ENCODE peak calls at places on chromosomes 1 and 21, in four cellular contexts. One of them, this sample, is unnamed. For H3K4me1, the result is how much of the 10 kb centered on the place peaks cover.

GRCh38 chr1:4655674-4656532 is 1.5 kb downstream of the AJAP1 start:
- DNase-seq in transverse colon: peak
- DNase-seq in ovary: peak
- DNase-seq in A549: peak
- DNase-seq in this sample: no peak

GRCh38 chr1:22612657-22613056 is 23.8 kb upstream of the C1QA start:
- DNase-seq in transverse colon: no peak
- DNase-seq in A549: no peak
- DNase-seq in ovary: no peak
- DNase-seq in this sample: no peak

GRCh38 chr21:39467746-39468145 is 16.0 kb downstream of the SH3BGR start:
- DNase-seq in transverse colon: no peak
- DNase-seq in A549: no peak
- DNase-seq in ovary: no peak
- DNase-seq in this sample: no peak

GRCh38 chr1:28592314-28593071 is 428 bp downstream of the RAB42 start:
- DNase-seq in transverse colon: peak
- DNase-seq in A549: no peak
- DNase-seq in ovary: no peak
- DNase-seq in this sample: no peak

GRCh38 chr1:186865861-186866260 is 37.1 kb downstream of the PLA2G4A start:
- DNase-seq in transverse colon: no peak
- DNase-seq in ovary: no peak
- DNase-seq in A549: no peak
- DNase-seq in this sample: no peak

GRCh38 chr1:3670823-3671251 is 18.5 kb downstream of the TP73 start:
- DNase-seq in A549: no peak
- DNase-seq in ovary: no peak
- DNase-seq in transverse colon: no peak
- DNase-seq in this sample: no peak

GRCh38 chr1:109823543-109824348 is 60.0 kb upstream of the EPS8L3 start:
- DNase-seq in A549: peak
- DNase-seq in transverse colon: no peak
- DNase-seq in ovary: peak
- DNase-seq in this sample: peak

GRCh38 chr1:46960250-46960649 is 19.0 kb upstream of the CYP4A11 start:
- DNase-seq in ovary: no peak
- DNase-seq in transverse colon: no peak
- DNase-seq in A549: no peak
- DNase-seq in this sample: no peak

GRCh38 chr1:167248707-167249642 is 28.3 kb downstream of the POU2F1 start:
- DNase-seq in transverse colon: no peak
- DNase-seq in ovary: no peak
- DNase-seq in A549: no peak
- DNase-seq in this sample: no peak

GRCh38 chr1:30186586-30186985 is 536.8 kb downstream of the MATN1 start:
- DNase-seq in transverse colon: no peak
- DNase-seq in ovary: no peak
- DNase-seq in A549: no peak
- DNase-seq in this sample: no peak

GRCh38 chr1:67769633-67770256 is 63.5 kb downstream of the GNG12 start:
- DNase-seq in transverse colon: no peak
- DNase-seq in A549: no peak
- DNase-seq in ovary: no peak
- DNase-seq in this sample: no peak

GRCh38 chr1:192170196-192170984 is 12.1 kb downstream of the RGS18 start:
- DNase-seq in ovary: no peak
- DNase-seq in transverse colon: no peak
- DNase-seq in A549: no peak
- DNase-seq in this sample: no peak

GRCh38 chr1:91575909-91576519 is 75.4 kb downstream of the CDC7 start:
- DNase-seq in A549: no peak
- DNase-seq in ovary: no peak
- DNase-seq in transverse colon: no peak
- DNase-seq in this sample: no peak

GRCh38 chr21:15249285-15249993 is 184.6 kb upstream of the NRIP1 start:
- DNase-seq in ovary: no peak
- DNase-seq in transverse colon: no peak
- DNase-seq in A549: no peak
- DNase-seq in this sample: no peak

GRCh38 chr1:55893155-55893554 is 678.0 kb upstream of the USP24 start:
- DNase-seq in transverse colon: no peak
- DNase-seq in A549: peak
- DNase-seq in ovary: no peak
- DNase-seq in this sample: no peak

GRCh38 chr1:23401313-23401712 is 23.2 kb downstream of the TCEA3 start:
- DNase-seq in A549: no peak
- DNase-seq in transverse colon: no peak
- DNase-seq in ovary: no peak
- DNase-seq in this sample: no peak

GRCh38 chr1:220755316-220755715 is 7.2 kb downstream of the MTARC2 start:
- DNase-seq in transverse colon: no peak
- DNase-seq in A549: no peak
- DNase-seq in ovary: no peak
- DNase-seq in this sample: no peak

GRCh38 chr1:53600486-53600885 is 138.5 kb downstream of the GLIS1 start:
- DNase-seq in A549: no peak
- DNase-seq in transverse colon: peak
- DNase-seq in ovary: no peak
- DNase-seq in this sample: no peak

GRCh38 chr1:14735861-14736260 is 137.4 kb downstream of the KAZN start:
- DNase-seq in A549: no peak
- DNase-seq in ovary: no peak
- DNase-seq in transverse colon: no peak
- DNase-seq in this sample: no peak

GRCh38 chr1:172719694-172720138 is 60.8 kb downstream of the FASLG start:
- DNase-seq in ovary: no peak
- DNase-seq in A549: peak
- DNase-seq in transverse colon: no peak
- DNase-seq in this sample: peak

GRCh38 chr1:244851546-244852231 is 12.7 kb downstream of the HNRNPU start:
- DNase-seq in transverse colon: no peak
- DNase-seq in A549: no peak
- DNase-seq in ovary: no peak
- DNase-seq in this sample: no peak

GRCh38 chr1:153799566-153800465 is 24.6 kb downstream of the SLC27A3 start:
- DNase-seq in transverse colon: no peak
- DNase-seq in A549: no peak
- DNase-seq in ovary: peak
- DNase-seq in this sample: no peak
- H3K4me1 ChIP-seq in transverse colon: under half
- H3K4me1 ChIP-seq in A549: under half
- H3K4me1 ChIP-seq in ovary: under half
- H3K4me1 ChIP-seq in this sample: under half

GRCh38 chr1:61053281-61053711 is 29.1 kb upstream of the NFIA start:
- DNase-seq in A549: no peak
- DNase-seq in ovary: no peak
- DNase-seq in transverse colon: no peak
- DNase-seq in this sample: no peak

GRCh38 chr1:61056674-61057439 is 25.5 kb upstream of the NFIA start:
- DNase-seq in transverse colon: peak
- DNase-seq in ovary: peak
- DNase-seq in A549: peak
- DNase-seq in this sample: peak

GRCh38 chr1:61053712-61054608 is 28.4 kb upstream of the NFIA start:
- DNase-seq in A549: no peak
- DNase-seq in transverse colon: peak
- DNase-seq in ovary: no peak
- DNase-seq in this sample: no peak

GRCh38 chr1:61054636-61055035 is 27.7 kb upstream of the NFIA start:
- DNase-seq in transverse colon: peak
- DNase-seq in ovary: no peak
- DNase-seq in A549: no peak
- DNase-seq in this sample: no peak

DNA sequence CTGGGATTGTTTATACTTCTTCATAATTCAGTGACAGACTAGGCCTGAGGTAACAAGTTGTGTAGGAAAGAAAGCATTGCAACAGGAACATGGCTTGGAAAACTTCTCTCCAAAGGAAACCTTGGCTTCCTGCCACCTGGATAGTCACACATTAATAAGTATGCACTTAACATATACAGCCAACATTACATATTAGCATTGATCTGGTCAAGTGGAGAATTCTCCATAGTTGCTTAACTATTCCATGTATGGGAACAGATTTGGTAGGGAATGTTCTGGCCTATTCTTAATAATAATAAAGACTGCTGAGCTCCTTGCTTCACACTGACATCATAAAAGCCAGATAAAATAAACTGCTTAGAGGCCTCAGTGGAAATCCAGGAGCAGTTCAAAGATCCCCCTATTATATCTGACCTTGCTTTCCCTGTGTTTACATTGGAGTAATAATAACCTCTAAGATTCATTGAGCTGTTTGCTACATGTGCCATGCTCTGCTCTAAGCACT is 27.2 kb upstream of the NFIA start:
- DNase-seq in transverse colon: no peak
- DNase-seq in ovary: no peak
- DNase-seq in A549: no peak
- DNase-seq in this sample: peak
- TF ChIP-seq EP300 in transverse colon: no peak
- TF ChIP-seq EP300 in ovary: no peak
- TF ChIP-seq EP300 in A549: no peak
- TF ChIP-seq EP300 in this sample: peak

GRCh38 chr1:235911300-235911662 is 44.6 kb upstream of the LYST start:
- DNase-seq in ovary: no peak
- DNase-seq in transverse colon: no peak
- DNase-seq in A549: no peak
- DNase-seq in this sample: no peak
- H3K4me1 ChIP-seq in ovary: under half
- H3K4me1 ChIP-seq in transverse colon: under half
- H3K4me1 ChIP-seq in A549: half or more
- H3K4me1 ChIP-seq in this sample: under half

GRCh38 chr21:37139902-37140301 is 66.8 kb downstream of the TTC3 start:
- DNase-seq in transverse colon: no peak
- DNase-seq in ovary: no peak
- DNase-seq in A549: no peak
- DNase-seq in this sample: no peak

GRCh38 chr21:37149411-37149810 is 76.4 kb downstream of the TTC3 start:
- DNase-seq in ovary: no peak
- DNase-seq in A549: no peak
- DNase-seq in transverse colon: no peak
- DNase-seq in this sample: no peak

GRCh38 chr21:37146320-37147225 is 73.5 kb downstream of the TTC3 start:
- DNase-seq in ovary: no peak
- DNase-seq in A549: no peak
- DNase-seq in transverse colon: no peak
- DNase-seq in this sample: no peak

GRCh38 chr21:37145635-37146111 is 72.6 kb downstream of the TTC3 start:
- DNase-seq in A549: no peak
- DNase-seq in ovary: no peak
- DNase-seq in transverse colon: no peak
- DNase-seq in this sample: no peak
- TF ChIP-seq EP300 in A549: no peak
- TF ChIP-seq EP300 in ovary: no peak
- TF ChIP-seq EP300 in transverse colon: no peak
- TF ChIP-seq EP300 in this sample: no peak

GRCh38 chr1:116570358-116571214 is at the start of gene CD58:
- DNase-seq in ovary: peak
- DNase-seq in transverse colon: peak
- DNase-seq in A549: peak
- DNase-seq in this sample: peak

GRCh38 chr1:116568925-116569490 is 1.8 kb downstream of the CD58 start:
- DNase-seq in transverse colon: no peak
- DNase-seq in A549: no peak
- DNase-seq in ovary: no peak
- DNase-seq in this sample: no peak

GRCh38 chr1:116567790-116568667 is 2.8 kb downstream of the CD58 start:
- DNase-seq in transverse colon: no peak
- DNase-seq in ovary: no peak
- DNase-seq in A549: no peak
- DNase-seq in this sample: no peak

GRCh38 chr1:116571215-116571919 is 541 bp upstream of the CD58 start:
- DNase-seq in A549: no peak
- DNase-seq in transverse colon: no peak
- DNase-seq in ovary: no peak
- DNase-seq in this sample: no peak

GRCh38 chr1:116569776-116570357 is 959 bp downstream of the CD58 start:
- DNase-seq in transverse colon: peak
- DNase-seq in ovary: peak
- DNase-seq in A549: peak
- DNase-seq in this sample: peak
- H3K4me1 ChIP-seq in transverse colon: under half
- H3K4me1 ChIP-seq in ovary: under half
- H3K4me1 ChIP-seq in A549: under half
- H3K4me1 ChIP-seq in this sample: under half

This sample was measured in tibial nerve.